ENCODE peak calls at places on chromosomes 6 and 20, in five cellular contexts. G is right atrium auricular region, C is tibial artery, T is ovary, B is SJSA1. E is an unnamed sample.
A peak's percentile ranks its signal among the peaks of the same experiment; 100 is the strongest.

GRCh38 chr6:1311400-1312192 is at the start of gene FOXQ1:
- DNase-seq in G (no peak), C (no peak), T (no peak), B (peak; percentile 67), E (no peak)

GRCh38 chr6:147738089-147738488 is 229.6 kb downstream of the SAMD5 start:
- DNase-seq in G (no peak), C (no peak), T (no peak), B (no peak), E (no peak)

GRCh38 chr6:18280084-18280483 is 15.8 kb upstream of the DEK start:
- DNase-seq in G (no peak), C (no peak), T (no peak), B (no peak), E (no peak)

GRCh38 chr6:101114703-101115102 is 233.6 kb upstream of the ASCC3 start:
- DNase-seq in G (no peak), C (no peak), T (no peak), B (peak; percentile 16), E (peak; percentile 10)

GRCh38 chr20:36460648-36461599 is 80.4 kb upstream of the MYL9 start:
- DNase-seq in G (peak; percentile 93), C (peak; percentile 91), T (peak; percentile 95), B (peak; percentile 90), E (peak; percentile 95)

GRCh38 chr6:134826889-134827737 is 122.8 kb downstream of the ALDH8A1 start:
- DNase-seq in G (peak; percentile 92), C (peak; percentile 93), T (peak; percentile 78), B (no peak), E (peak; percentile 51)

GRCh38 chr6:5906842-5907241 is 99.9 kb downstream of the NRN1 start:
- DNase-seq in G (no peak), C (no peak), T (no peak), B (no peak), E (no peak)

GRCh38 chr6:165204807-165205545 is 104.4 kb downstream of the C6orf118 start:
- DNase-seq in G (no peak), C (no peak), T (no peak), B (no peak), E (no peak)

GRCh38 chr6:13847651-13848050 is 33.3 kb upstream of the MCUR1 start:
- DNase-seq in G (no peak), C (no peak), T (no peak), B (no peak), E (no peak)

GRCh38 chr6:13848553-13849150 is 34.3 kb upstream of the MCUR1 start:
- DNase-seq in G (no peak), C (no peak), T (no peak), B (no peak), E (no peak)

GRCh38 chr6:13851803-13852202 is 37.4 kb upstream of the MCUR1 start:
- DNase-seq in G (no peak), C (no peak), T (no peak), B (no peak), E (no peak)

DNA sequence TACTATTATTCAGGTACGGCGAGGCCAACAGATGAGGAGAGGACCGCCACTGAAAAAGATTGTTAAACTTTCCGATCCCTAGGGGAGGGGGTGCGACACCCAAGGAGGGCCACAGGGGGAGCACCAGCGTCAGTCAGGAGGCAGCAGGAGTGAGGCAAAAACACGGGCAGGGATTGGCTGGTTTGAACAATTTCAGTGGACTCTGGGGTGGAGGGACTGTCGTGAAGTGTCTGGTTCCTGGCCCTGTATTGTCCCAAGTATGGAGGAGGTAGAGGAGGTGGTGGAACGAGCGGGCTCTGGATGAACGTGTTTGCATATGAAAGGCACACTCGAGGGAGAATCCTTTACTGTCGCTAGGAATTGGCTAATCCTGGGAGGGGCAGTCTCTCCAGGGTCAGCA is 32.5 kb upstream of the MCUR1 start:
- DNase-seq in G (no peak), C (no peak), T (no peak), B (no peak), E (no peak)
- H3K27ac ChIP-seq in G (no peak overlapping the region), C (no peak overlapping the region), T (no peak overlapping the region), B (no peak overlapping the region), E (no peak overlapping the region)

GRCh38 chr6:56488281-56488680 is 154.4 kb downstream of the DST start:
- DNase-seq in G (no peak), C (no peak), T (no peak), B (no peak), E (no peak)

GRCh38 chr6:56489559-56489958 is 153.1 kb downstream of the DST start:
- DNase-seq in G (no peak), C (no peak), T (no peak), B (no peak), E (no peak)

GRCh38 chr6:56486681-56487080 is 156.0 kb downstream of the DST start:
- DNase-seq in G (no peak), C (no peak), T (no peak), B (no peak), E (no peak)

GRCh38 chr6:56491606-56492328 is 150.9 kb downstream of the DST start:
- DNase-seq in G (no peak), C (peak; percentile 31), T (no peak), B (peak; percentile 11), E (no peak)

DNA sequence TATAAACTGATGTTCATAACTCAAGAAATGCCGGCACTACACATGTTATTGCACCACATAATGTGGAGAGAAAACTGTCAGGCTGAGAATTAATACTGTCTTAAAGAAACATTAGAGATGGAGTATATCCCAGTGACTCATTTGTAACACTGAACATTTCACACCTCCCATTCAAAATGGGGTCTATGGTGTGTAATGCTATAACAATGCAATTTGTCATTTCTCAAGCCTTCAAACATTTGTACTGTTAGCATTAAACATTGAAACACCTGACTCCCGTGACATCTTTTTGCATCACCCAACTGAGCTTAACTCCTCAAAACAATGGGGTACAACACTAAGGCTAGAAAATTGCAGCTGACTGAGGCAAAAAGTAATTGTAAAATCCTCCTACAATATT is 151.7 kb downstream of the DST start:
- DNase-seq in G (no peak), C (no peak), T (no peak), B (no peak), E (no peak)
- H3K27ac ChIP-seq in G (peak overlapping the region; percentile 46), C (no peak overlapping the region), T (no peak overlapping the region), B (no peak overlapping the region), E (no peak overlapping the region)

DNA sequence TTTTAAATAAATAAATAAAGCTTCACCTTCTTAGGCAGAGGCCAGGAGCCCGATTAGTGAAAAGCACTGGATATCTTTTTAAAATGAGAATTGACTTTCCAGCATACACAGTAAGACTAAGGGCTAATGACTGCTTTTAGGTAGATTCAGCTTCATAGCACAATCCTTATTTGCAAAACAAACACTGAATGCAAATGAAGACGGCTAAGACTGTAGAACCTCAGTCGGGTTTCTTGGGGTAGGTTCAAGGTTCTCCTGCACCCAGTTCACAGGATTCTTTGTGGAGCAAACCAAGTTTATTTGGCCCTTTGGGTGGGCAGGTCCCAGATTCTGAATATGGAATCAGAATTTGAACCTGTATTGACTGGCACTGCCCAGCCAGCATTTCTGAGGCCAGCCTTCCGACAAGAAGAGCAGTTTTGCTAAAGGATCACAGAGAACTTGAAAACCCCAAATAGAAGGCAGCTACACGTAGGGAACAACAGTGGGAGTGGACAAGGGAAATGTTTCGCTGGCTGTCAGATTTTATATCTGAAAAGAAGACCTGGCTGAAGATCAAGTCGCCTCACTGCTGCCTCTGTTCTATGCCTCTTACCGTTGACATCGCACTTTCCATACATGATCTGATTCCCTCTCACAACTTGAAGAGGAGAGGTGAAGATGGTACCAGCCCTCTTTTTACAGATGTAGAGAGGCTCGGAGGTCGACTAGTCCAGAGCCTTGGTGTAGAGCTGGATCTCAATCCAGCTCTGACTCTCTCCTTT is 8.2 kb downstream of the TRERF1 start:
- DNase-seq in G (no peak), C (no peak), T (no peak), B (no peak), E (no peak)
- H3K27ac ChIP-seq in G (peak overlapping the region; percentile 31), C (peak overlapping the region; percentile 0), T (peak overlapping the region; percentile 41), B (no peak overlapping the region), E (no peak overlapping the region)

DNA sequence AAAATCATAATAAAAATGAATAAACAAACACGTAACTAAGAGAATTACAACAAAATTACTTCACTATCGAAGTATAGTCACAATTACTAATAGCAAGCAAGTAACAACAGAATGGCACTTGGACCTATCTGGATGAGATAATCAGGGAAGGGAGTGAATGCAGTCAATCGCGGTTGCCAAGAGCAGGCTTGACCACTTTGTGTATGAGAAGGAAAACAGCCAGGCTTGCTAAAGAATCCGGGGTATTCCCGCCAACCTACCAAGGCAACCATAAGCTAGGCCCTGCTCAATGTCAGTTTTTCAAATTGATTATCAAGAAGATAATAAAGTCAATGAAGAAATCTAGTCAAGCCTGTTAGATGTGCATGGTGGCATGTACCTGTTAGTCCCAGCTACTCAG is 39.7 kb downstream of the PXDC1 start:
- DNase-seq in G (no peak), C (no peak), T (no peak), B (no peak), E (no peak)
- H3K27ac ChIP-seq in G (no peak overlapping the region), C (no peak overlapping the region), T (no peak overlapping the region), B (no peak overlapping the region), E (no peak overlapping the region)

DNA sequence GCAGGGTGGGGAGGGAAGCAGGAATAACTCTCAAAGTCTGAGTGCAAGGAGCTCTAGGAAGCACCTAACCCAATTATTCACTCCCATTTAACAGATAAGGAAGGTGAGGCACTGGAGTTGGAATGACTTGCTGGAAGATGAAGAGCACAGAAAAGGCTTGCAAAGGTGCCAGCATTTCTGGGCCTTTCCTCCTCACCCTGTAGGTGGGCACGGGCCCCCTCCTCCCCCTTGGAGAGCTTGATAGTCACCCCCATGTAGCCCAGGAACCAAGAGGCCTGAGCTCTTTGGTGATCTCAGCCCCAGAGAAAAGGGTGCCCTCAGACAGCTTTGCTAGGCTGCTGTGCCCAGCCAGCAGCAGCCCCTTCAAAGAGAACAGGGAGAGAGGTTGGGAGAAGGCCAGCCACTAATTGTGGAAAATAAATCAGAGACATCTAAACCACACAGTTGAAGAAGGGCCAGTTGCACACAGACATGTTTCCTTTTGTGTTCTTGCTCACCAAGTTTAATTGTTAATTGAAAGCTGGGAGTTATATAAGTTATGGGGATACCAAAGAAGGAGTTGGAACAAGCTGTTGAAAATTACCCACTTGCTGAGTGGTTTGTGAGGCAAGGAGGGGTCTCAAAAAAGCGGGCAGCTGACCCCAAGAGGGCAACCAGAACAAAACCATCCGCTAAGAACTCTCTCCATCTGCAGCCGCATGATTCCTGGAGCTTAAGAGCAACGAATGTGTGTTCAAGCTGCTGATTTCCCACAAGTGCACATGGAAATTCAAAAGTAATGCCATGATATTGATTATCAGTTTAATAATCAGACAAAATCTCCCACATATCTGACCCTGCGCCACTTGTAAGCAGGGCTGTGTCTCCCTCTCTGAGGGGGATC is 77.0 kb downstream of the MRPL14 start:
- DNase-seq in G (no peak), C (no peak), T (no peak), B (no peak), E (no peak)
- H3K27ac ChIP-seq in G (peak overlapping the region; percentile 65), C (no peak overlapping the region), T (no peak overlapping the region), B (no peak overlapping the region), E (no peak overlapping the region)

GRCh38 chr6:105452924-105453756 is 50.3 kb upstream of the PREP start:
- DNase-seq in G (no peak), C (peak; percentile 20), T (no peak), B (no peak), E (no peak)
- H3K27ac ChIP-seq in G (no peak overlapping the region), C (no peak overlapping the region), T (no peak overlapping the region), B (no peak overlapping the region), E (no peak overlapping the region)